ENCODE peak calls at places on chromosomes 4 and X, in six cellular contexts. W is brain microvascular endothelial cell, T is SK-N-SH, D is adipocyte, P is spleen, I is tibial artery. V is an unnamed sample.

GRCh38 chr4:188811116-188811515 is 671.9 kb downstream of the TRIML1 start:
- DNase-seq in W (no peak), T (no peak), D (no peak), P (no peak), I (no peak), V (no peak)

GRCh38 chr4:80365928-80366327 is 30.4 kb downstream of the CFAP299 start:
- DNase-seq in W (peak), T (peak), D (peak), P (no peak), I (no peak), V (no peak)

GRCh38 chrX:69158166-69159040 is 6.8 kb downstream of the PJA1 start:
- DNase-seq in W (peak), T (peak), D (peak), P (no peak), I (peak), V (peak)

GRCh38 chrX:56751071-56751470 is 22.0 kb downstream of the NBDY start:
- DNase-seq in W (no peak), T (no peak), D (no peak), P (no peak), I (no peak), V (no peak)

GRCh38 chr4:10100734-10101216 is 15.8 kb downstream of the WDR1 start:
- DNase-seq in W (no peak), T (no peak), D (no peak), P (peak), I (peak), V (no peak)

GRCh38 chr4:58192217-58192616 is 1082.0 kb upstream of the IGFBP7 start:
- DNase-seq in W (no peak), T (no peak), D (no peak), P (no peak), I (no peak), V (no peak)

GRCh38 chr4:145531193-145531592 is 49.5 kb downstream of the SMAD1 start:
- DNase-seq in W (no peak), T (peak), D (no peak), P (no peak), I (no peak), V (peak)

GRCh38 chr4:131499139-131499873 is 1649.8 kb upstream of the PCDH10 start:
- DNase-seq in W (peak), T (no peak), D (peak), P (no peak), I (no peak), V (no peak)

GRCh38 chr4:186351672-186352194 is 85.7 kb downstream of the F11 start:
- DNase-seq in W (no peak), T (no peak), D (no peak), P (no peak), I (no peak), V (no peak)

GRCh38 chr4:142128529-142128928 is 492.1 kb downstream of the IL15 start:
- DNase-seq in W (no peak), T (no peak), D (peak), P (no peak), I (no peak), V (peak)

GRCh38 chr4:8267077-8267476 is 2.5 kb upstream of the HTRA3 start:
- DNase-seq in W (no peak), T (peak), D (peak), P (no peak), I (no peak), V (peak)

GRCh38 chr4:187550256-187550950 is 445.2 kb upstream of the ZFP42 start:
- DNase-seq in W (peak), T (no peak), D (no peak), P (no peak), I (no peak), V (no peak)

GRCh38 chr4:68372588-68372987 is 22.7 kb upstream of the YTHDC1 start:
- DNase-seq in W (no peak), T (no peak), D (peak), P (no peak), I (no peak), V (no peak)
- H3K4me3 ChIP-seq in W (no peak), T (no peak), D (peak), P (no peak), I (peak), V (no peak)

GRCh38 chrX:152897216-152898144 is at the start of gene ZNF185:
- DNase-seq in W (no peak), T (peak), D (peak), P (peak), I (no peak), V (no peak)
- H3K4me3 ChIP-seq in W (peak), T (peak), D (no peak), P (peak), I (peak), V (peak)

GRCh38 chr4:108694423-108694822 is 44.0 kb downstream of the OSTC start:
- DNase-seq in W (no peak), T (no peak), D (peak), P (no peak), I (no peak), V (no peak)
- H3K4me3 ChIP-seq in W (no peak), T (no peak), D (no peak), P (no peak), I (no peak), V (no peak)

GRCh38 chr4:17780461-17781071 is 855 bp downstream of the FAM184B start:
- DNase-seq in W (no peak), T (no peak), D (peak), P (no peak), I (no peak), V (no peak)
- H3K4me3 ChIP-seq in W (peak), T (no peak), D (peak), P (peak), I (peak), V (peak)

GRCh38 chr4:71188951-71189350 is 149.9 kb upstream of the SLC4A4 start:
- DNase-seq in W (no peak), T (no peak), D (no peak), P (no peak), I (no peak), V (no peak)
- H3K4me3 ChIP-seq in W (no peak), T (no peak), D (peak), P (no peak), I (no peak), V (peak)

GRCh38 chr4:173272314-173272713 is 61.8 kb downstream of the HMGB2 start:
- DNase-seq in W (no peak), T (no peak), D (no peak), P (no peak), I (no peak), V (no peak)

GRCh38 chr4:173275150-173275549 is 59.0 kb downstream of the HMGB2 start:
- DNase-seq in W (no peak), T (no peak), D (no peak), P (no peak), I (no peak), V (no peak)

GRCh38 chr4:173274744-173275143 is 59.4 kb downstream of the HMGB2 start:
- DNase-seq in W (no peak), T (no peak), D (no peak), P (no peak), I (no peak), V (no peak)

GRCh38 chr4:173272987-173273386 is 61.2 kb downstream of the HMGB2 start:
- DNase-seq in W (no peak), T (no peak), D (peak), P (no peak), I (no peak), V (no peak)

GRCh38 chr4:173273956-173274355 is 60.2 kb downstream of the HMGB2 start:
- DNase-seq in W (no peak), T (no peak), D (peak), P (no peak), I (no peak), V (no peak)
- H3K4me3 ChIP-seq in W (no peak), T (no peak), D (no peak), P (no peak), I (no peak), V (no peak)

GRCh38 chrX:87518504-87518903 is 902 bp downstream of the KLHL4 start:
- DNase-seq in W (no peak), T (no peak), D (no peak), P (no peak), I (no peak), V (no peak)
- H3K4me3 ChIP-seq in W (peak), T (no peak), D (peak), P (peak), I (peak), V (peak)

GRCh38 chrX:49309401-49309981 is 6.0 kb downstream of the GAGE10 start:
- DNase-seq in W (peak), T (no peak), D (peak), P (no peak), I (no peak), V (no peak)
- H3K4me3 ChIP-seq in W (peak), T (peak), D (peak), P (peak), I (peak), V (peak)

GRCh38 chr4:40897557-40898203 is 147.9 kb downstream of the NSUN7 start:
- DNase-seq in W (peak), T (peak), D (peak), P (peak), I (peak), V (peak)
- H3K4me3 ChIP-seq in W (no peak), T (no peak), D (no peak), P (no peak), I (no peak), V (peak)